ENCODE peak calls at places on chromosomes 2 and 18, in six cellular contexts. B is neural progenitor cell, S is MM.1S, V is HCT116, L is OCI-LY7, D is PC-3. J is an unnamed sample.

GRCh38 chr2:9377461-9378097 is 45.7 kb downstream of the ITGB1BP1 start:
- DNase-seq in B (no peak), S (no peak), V (no peak), L (no peak), D (no peak), J (no peak)

GRCh38 chr2:38736035-38736320 is 15.2 kb downstream of the SRSF7 start:
- DNase-seq in B (no peak), S (no peak), V (no peak), L (no peak), D (no peak), J (no peak)

GRCh38 chr2:138474093-138474834 is 27.3 kb upstream of the SPOPL start:
- DNase-seq in B (no peak), S (no peak), V (no peak), L (no peak), D (no peak), J (no peak)

GRCh38 chr2:221204699-221205098 is 367.4 kb downstream of the EPHA4 start:
- DNase-seq in B (no peak), S (no peak), V (no peak), L (no peak), D (no peak), J (peak; percentile 18)

GRCh38 chr18:7576685-7577084 is 9.6 kb downstream of the PTPRM start:
- DNase-seq in B (no peak), S (no peak), V (no peak), L (no peak), D (peak; percentile 84), J (no peak)

GRCh38 chr2:217527586-217528202 is 475.1 kb downstream of the TNS1 start:
- DNase-seq in B (no peak), S (no peak), V (no peak), L (no peak), D (no peak), J (no peak)

GRCh38 chr2:10120938-10121574 is 1.5 kb upstream of the RRM2 start:
- DNase-seq in B (no peak), S (peak; percentile 62), V (no peak), L (peak; percentile 57), D (peak; percentile 56), J (peak; percentile 46)

GRCh38 chr2:31213063-31213882 is 4.0 kb downstream of the CAPN14 start:
- DNase-seq in B (no peak), S (peak; percentile 70), V (no peak), L (no peak), D (peak; percentile 37), J (peak; percentile 38)

GRCh38 chr2:28956890-28957289 is 24.2 kb upstream of the TOGARAM2 start:
- DNase-seq in B (no peak), S (no peak), V (peak; percentile 44), L (no peak), D (peak; percentile 41), J (no peak)

GRCh38 chr18:11955299-11956029 is 25.8 kb upstream of the IMPA2 start:
- DNase-seq in B (no peak), S (no peak), V (no peak), L (no peak), D (peak; percentile 93), J (peak; percentile 88)

GRCh38 chr18:46447323-46447722 is 209.7 kb downstream of the LOXHD1 start:
- DNase-seq in B (no peak), S (no peak), V (no peak), L (no peak), D (no peak), J (no peak)

GRCh38 chr2:186739739-186740138 is 45.9 kb downstream of the FAM171B start:
- DNase-seq in B (no peak), S (no peak), V (no peak), L (no peak), D (no peak), J (no peak)

GRCh38 chr2:213490087-213490486 is 205.8 kb downstream of the SPAG16 start:
- DNase-seq in B (no peak), S (peak; percentile 16), V (no peak), L (peak; percentile 15), D (peak; percentile 32), J (peak; percentile 9)

GRCh38 chr18:3411327-3411726 is 38.6 kb upstream of the TGIF1 start:
- DNase-seq in B (no peak), S (no peak), V (no peak), L (no peak), D (no peak), J (no peak)

GRCh38 chr2:42249887-42250286 is 80.7 kb downstream of the EML4 start:
- DNase-seq in B (no peak), S (no peak), V (no peak), L (no peak), D (no peak), J (no peak)

GRCh38 chr2:241892299-241893137 is 23.0 kb downstream of the RTP5 start:
- DNase-seq in B (no peak), S (no peak), V (no peak), L (no peak), D (no peak), J (no peak)

GRCh38 chr2:64374686-64375085 is 79.3 kb upstream of the LGALSL start:
- DNase-seq in B (no peak), S (no peak), V (no peak), L (no peak), D (peak; percentile 30), J (no peak)

GRCh38 chr2:45572979-45573378 is 38.1 kb downstream of the SRBD1 start:
- DNase-seq in B (no peak), S (no peak), V (no peak), L (no peak), D (no peak), J (no peak)

GRCh38 chr2:68853035-68853434 is 18.2 kb downstream of the BMP10 start:
- DNase-seq in B (no peak), S (no peak), V (no peak), L (no peak), D (peak; percentile 11), J (no peak)

GRCh38 chr2:184541591-184541990 is 56.7 kb upstream of the ZNF804A start:
- DNase-seq in B (no peak), S (no peak), V (no peak), L (no peak), D (peak; percentile 68), J (no peak)

GRCh38 chr2:3784731-3785130 is 81.4 kb downstream of the DCDC2C start:
- DNase-seq in B (no peak), S (no peak), V (no peak), L (no peak), D (peak; percentile 74), J (no peak)

GRCh38 chr2:160687629-160688028 is 194.0 kb upstream of the RBMS1 start:
- DNase-seq in B (no peak), S (no peak), V (no peak), L (no peak), D (no peak), J (no peak)

GRCh38 chr2:219576505-219577388 is 4.6 kb downstream of the INHA start:
- DNase-seq in B (peak; percentile 76), S (no peak), V (no peak), L (no peak), D (peak; percentile 75), J (peak; percentile 86)
- TF ChIP-seq CTCF in B (no peak), S (no peak), V (no peak), L (no peak), D (no peak), J (no peak)

DNA sequence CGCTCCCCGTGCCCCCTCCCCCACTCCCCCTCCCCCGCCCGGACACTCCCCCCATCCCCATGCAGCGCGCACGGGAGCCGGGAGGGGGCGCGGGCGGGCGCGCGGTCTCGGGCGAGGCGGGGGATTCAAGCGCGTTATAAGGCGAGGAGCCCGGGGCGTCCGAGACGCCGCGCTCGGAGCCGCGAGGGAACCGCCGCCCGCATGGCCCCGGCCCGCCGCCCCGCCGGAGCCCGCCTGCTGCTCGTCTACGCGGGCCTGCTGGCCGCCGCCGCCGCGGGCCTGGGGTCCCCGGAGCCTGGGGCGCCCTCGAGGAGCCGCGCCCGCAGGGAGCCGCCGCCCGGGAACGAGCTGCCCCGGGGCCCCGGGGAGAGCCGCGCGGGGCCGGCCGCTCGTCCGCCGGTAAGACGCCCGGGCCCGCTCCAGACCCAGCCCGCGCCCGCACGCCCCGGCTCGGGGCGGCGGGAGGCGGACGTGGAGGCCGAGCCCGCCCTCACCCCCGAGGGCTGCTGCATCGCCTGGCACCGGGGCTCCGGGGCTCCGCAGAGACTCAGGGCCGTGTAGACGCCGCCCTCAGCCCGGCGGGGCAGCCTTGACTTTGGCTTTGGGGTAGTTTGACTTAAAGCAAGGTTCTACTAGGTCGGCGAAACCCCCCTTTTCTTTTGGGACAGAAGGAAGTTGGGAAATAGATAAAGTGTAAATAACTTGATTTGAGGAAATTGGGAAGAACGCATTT is at the start of gene ERFE:
- DNase-seq in B (peak; percentile 88), S (peak; percentile 56), V (no peak), L (peak; percentile 70), D (peak; percentile 61), J (peak; percentile 79)
- TF ChIP-seq EZH2phosphoT487 in B (no peak), S (no peak), V (no peak), L (no peak), D (no peak), J (no peak)

GRCh38 chr2:201279079-201279478 is 18.7 kb downstream of the CASP8 start:
- DNase-seq in B (no peak), S (peak; percentile 4), V (no peak), L (no peak), D (no peak), J (no peak)

GRCh38 chr2:201275069-201275468 is 14.7 kb downstream of the CASP8 start:
- DNase-seq in B (no peak), S (no peak), V (no peak), L (no peak), D (no peak), J (no peak)

GRCh38 chr2:201276511-201276910 is 16.2 kb downstream of the CASP8 start:
- DNase-seq in B (no peak), S (no peak), V (no peak), L (no peak), D (no peak), J (no peak)

GRCh38 chr2:201273330-201273983 is 13.1 kb downstream of the CASP8 start:
- DNase-seq in B (no peak), S (peak; percentile 3), V (no peak), L (no peak), D (no peak), J (no peak)

DNA sequence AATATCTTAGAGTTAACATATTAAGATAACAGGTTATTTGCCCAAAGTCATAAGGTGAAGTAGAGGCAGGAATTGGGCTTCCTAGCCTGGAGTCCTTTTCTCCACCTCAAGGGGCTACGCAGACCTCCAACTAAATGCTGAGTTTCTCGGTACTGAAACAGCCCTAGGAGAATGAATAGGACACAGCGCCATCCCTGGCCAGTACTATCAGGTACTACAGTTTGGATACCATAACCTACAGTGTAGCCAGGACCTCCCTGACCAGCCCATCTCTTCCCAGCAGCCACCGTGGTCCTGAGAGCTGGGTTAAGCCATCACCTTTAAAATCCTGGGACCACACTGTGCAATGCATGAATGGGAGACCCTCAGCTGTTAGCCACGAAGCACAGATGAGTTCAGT is 15.7 kb downstream of the CASP8 start:
- DNase-seq in B (peak; percentile 52), S (no peak), V (no peak), L (no peak), D (no peak), J (no peak)
- TF ChIP-seq CTCF in B (peak; percentile 45), S (no peak), V (peak; percentile 41), L (peak; percentile 41), D (peak; percentile 28), J (no peak)

GRCh38 chr2:81002906-81003305 is 698.4 kb upstream of the LRRTM1 start:
- DNase-seq in B (no peak), S (no peak), V (no peak), L (no peak), D (no peak), J (no peak)

DNA sequence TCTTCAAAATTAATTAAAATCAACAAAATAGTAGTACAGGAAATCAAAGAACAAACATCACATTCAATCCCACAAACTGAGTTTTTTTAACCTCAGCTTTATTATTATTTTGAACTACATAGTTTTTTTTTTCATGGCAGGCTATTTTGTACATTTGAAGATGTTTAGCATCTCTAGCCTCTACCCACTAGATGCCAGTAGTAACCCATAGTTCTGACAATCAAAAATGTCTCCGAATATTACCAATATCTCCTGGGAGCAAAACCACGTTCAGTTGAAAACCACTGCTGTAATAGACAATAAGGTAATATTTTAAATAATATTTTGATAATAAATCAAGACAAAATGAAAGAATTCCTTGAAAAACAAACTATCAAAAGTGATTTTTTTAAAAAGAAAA is 702.6 kb upstream of the LRRTM1 start:
- DNase-seq in B (no peak), S (peak; percentile 17), V (peak; percentile 4), L (no peak), D (peak; percentile 60), J (no peak)
- TF ChIP-seq EZH2phosphoT487 in B (no peak), S (no peak), V (no peak), L (no peak), D (no peak), J (no peak)

J was measured in hepatocyte.